ENCODE peak calls at places on chromosomes 3 and 15, in seven cellular contexts. Y is CD8-positive, alpha-beta T cell; Z is transverse colon; J is lower lobe of right lung; F is lung; U is astrocyte; E is effector memory CD4-positive, alpha-beta T cell. W is an unnamed sample.

GRCh38 chr3:190562866-190563525 is 49.1 kb downstream of the IL1RAP start:
- DNase-seq in U (peak; percentile 93), F (no peak), Y (no peak), J (no peak), E (no peak), Z (no peak), W (no peak)

GRCh38 chr3:52268036-52268435 is 10.4 kb downstream of the WDR82 start:
- DNase-seq in J (no peak), F (no peak), E (peak; percentile 45), Z (no peak), Y (no peak), U (no peak), W (no peak)

GRCh38 chr15:36331531-36332275 is 247.7 kb upstream of the CDIN1 start:
- DNase-seq in F (no peak), E (no peak), J (no peak), U (peak; percentile 26), Y (no peak), Z (no peak), W (no peak)

GRCh38 chr3:49733551-49733950 is 9.8 kb upstream of the GMPPB start:
- DNase-seq in Z (no peak), J (no peak), Y (no peak), E (no peak), F (no peak), U (no peak), W (no peak)

GRCh38 chr15:88399021-88399685 is 68.0 kb downstream of the MRPL46 start:
- DNase-seq in U (no peak), Z (no peak), J (no peak), F (no peak), E (no peak), Y (no peak), W (no peak)

GRCh38 chr3:179811321-179812095 is 158.7 kb downstream of the USP13 start:
- DNase-seq in E (no peak), Y (no peak), J (no peak), Z (peak; percentile 12), U (peak; percentile 83), F (peak; percentile 51), W (no peak)

GRCh38 chr3:194817592-194818325 is 132.1 kb downstream of the FAM43A start:
- DNase-seq in F (no peak), E (no peak), Y (no peak), U (no peak), J (no peak), Z (no peak), W (no peak)

GRCh38 chr3:29922990-29923746 is 642.3 kb downstream of the RBMS3 start:
- DNase-seq in Z (peak; percentile 7), E (no peak), U (peak; percentile 91), F (no peak), J (no peak), Y (no peak), W (no peak)

GRCh38 chr15:94164202-94164807 is 67.1 kb upstream of the MCTP2 start:
- DNase-seq in U (no peak), J (no peak), F (peak; percentile 53), Y (peak; percentile 71), E (peak; percentile 7), Z (peak; percentile 63), W (peak; percentile 17)

GRCh38 chr3:157247391-157247790 is 87.4 kb upstream of the CCNL1 start:
- DNase-seq in E (no peak), U (no peak), Z (no peak), J (no peak), Y (no peak), F (no peak), W (no peak)

GRCh38 chr3:122030381-122031122 is 8.5 kb upstream of the ILDR1 start:
- DNase-seq in E (no peak), Y (no peak), U (peak; percentile 35), J (no peak), Z (no peak), F (no peak), W (no peak)

DNA sequence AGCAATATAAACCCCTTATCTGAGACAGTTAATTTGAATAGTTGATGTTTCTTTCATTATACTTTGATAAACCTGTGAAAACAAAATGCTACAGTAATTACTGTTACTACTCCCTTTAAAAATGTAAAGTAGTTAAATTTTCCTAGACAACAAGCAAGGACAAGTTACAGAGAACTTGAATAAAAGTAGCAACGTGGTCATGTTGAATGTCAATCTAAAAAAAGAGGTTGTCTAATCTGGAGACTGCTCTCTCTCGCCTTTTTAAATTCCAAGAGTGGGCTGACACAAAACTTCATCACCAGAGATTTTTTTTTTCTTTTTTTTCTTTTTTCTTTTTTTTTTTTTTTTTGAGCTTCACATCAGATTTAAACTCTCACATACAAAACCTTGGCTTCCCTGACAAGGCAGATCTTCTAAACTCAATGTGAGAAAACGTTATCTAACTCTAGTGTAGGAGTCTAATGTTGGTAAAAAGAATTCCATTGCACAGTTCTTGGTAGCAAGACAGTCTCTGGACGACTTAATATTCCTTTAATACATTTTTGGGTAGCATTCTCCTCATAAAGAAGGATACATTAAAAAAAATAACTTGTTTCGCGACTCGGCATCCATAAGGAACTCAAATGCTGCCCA is 4.1 kb downstream of the FOXP1 start:
- DNase-seq in J (no peak), E (no peak), Z (no peak), F (no peak), Y (no peak), U (peak; percentile 14), W (no peak)
- H3K4me3 ChIP-seq in J (peak overlapping the region; percentile 85), E (no peak overlapping the region), Z (peak overlapping the region; percentile 66), F (no peak overlapping the region), Y (no peak overlapping the region), U (peak overlapping the region; percentile 86), W (peak overlapping the region; percentile 76)

GRCh38 chr15:74128785-74129350 is 1.5 kb upstream of the ISLR2 start:
- DNase-seq in Z (no peak), E (no peak), F (no peak), Y (no peak), U (no peak), J (no peak), W (no peak)

GRCh38 chr15:74127255-74127953 is 3.0 kb upstream of the ISLR2 start:
- DNase-seq in E (peak; percentile 51), U (peak; percentile 58), Z (peak; percentile 87), J (peak; percentile 90), Y (peak; percentile 94), F (peak; percentile 85), W (peak; percentile 73)

GRCh38 chr15:74129411-74130088 is 836 bp upstream of the ISLR2 start:
- DNase-seq in E (no peak), F (no peak), Y (no peak), U (no peak), J (no peak), Z (no peak), W (no peak)

GRCh38 chr15:74130089-74130848 is at the start of gene ISLR2:
- DNase-seq in Y (no peak), J (no peak), Z (no peak), E (no peak), U (no peak), F (no peak), W (no peak)

DNA sequence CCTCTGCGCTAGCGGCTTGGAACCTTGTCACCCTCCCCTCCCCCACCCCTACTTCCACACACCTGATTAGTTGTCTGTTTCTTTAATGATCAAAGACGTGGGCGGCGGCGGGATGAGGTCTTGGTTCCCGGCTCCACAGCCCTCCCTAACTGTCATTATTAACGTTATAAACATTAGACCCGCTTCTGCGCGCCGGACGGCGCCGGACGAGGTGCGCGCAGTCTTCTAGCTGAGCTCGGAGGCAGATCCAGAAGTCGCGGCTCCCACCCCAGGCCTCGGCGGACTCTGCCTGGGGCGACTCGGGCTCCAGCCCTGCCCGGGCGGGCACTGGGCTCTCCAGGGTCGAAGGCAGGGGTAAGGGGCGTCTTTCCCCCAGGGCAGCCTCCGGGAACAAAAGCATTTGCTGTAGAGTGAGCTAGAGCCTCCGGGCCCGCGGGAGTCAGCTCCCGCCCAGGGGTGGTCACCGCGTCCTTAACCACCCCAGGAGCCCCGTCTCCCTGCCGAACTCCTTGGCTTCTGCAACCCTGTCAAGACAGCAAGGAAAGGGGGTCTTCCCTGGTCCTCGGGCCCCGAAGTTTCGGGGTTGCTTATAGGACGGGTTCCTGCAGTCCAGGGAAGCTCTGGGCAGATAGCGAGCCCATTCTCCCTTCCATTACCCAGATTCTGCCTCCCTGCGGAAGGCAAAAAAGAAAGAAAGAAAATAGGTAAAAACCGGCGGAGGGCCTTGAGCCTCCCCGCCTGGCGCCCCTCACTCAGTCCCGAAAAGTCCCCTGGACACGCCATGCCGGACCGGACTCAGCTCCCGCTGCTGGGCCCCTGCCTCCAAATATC is 2.2 kb upstream of the ISLR2 start:
- DNase-seq in F (no peak), J (no peak), U (no peak), Y (no peak), E (no peak), Z (no peak), W (no peak)
- H3K27ac ChIP-seq in F (no peak overlapping the region), J (no peak overlapping the region), U (no peak overlapping the region), Y (no peak overlapping the region), E (no peak overlapping the region), Z (no peak overlapping the region), W (no peak overlapping the region)

GRCh38 chr15:31013863-31014607 is 22.6 kb upstream of the MTMR10 start:
- DNase-seq in Y (no peak), J (no peak), Z (no peak), E (no peak), U (no peak), F (no peak), W (no peak)

GRCh38 chr15:31010036-31010435 is 18.6 kb upstream of the MTMR10 start:
- DNase-seq in U (no peak), Z (no peak), Y (no peak), F (no peak), E (no peak), J (no peak), W (no peak)

GRCh38 chr15:31016446-31016915 is 25.1 kb upstream of the MTMR10 start:
- DNase-seq in U (peak; percentile 89), E (no peak), Z (no peak), J (no peak), Y (no peak), F (no peak), W (no peak)

GRCh38 chr15:31014608-31014925 is 23.1 kb upstream of the MTMR10 start:
- DNase-seq in U (no peak), J (no peak), F (no peak), E (no peak), Y (no peak), Z (no peak), W (no peak)

GRCh38 chr15:31012455-31012854 is 21.0 kb upstream of the MTMR10 start:
- DNase-seq in F (no peak), J (no peak), E (no peak), Y (no peak), U (no peak), Z (no peak), W (no peak)
- H3K4me1 ChIP-seq in F (no peaks in the 10 kb centered on the region), J (peaks cover 8% of the 10 kb centered on the region), E (no peaks in the 10 kb centered on the region), Y (peaks cover 16% of the 10 kb centered on the region), U (no peaks in the 10 kb centered on the region), Z (no peaks in the 10 kb centered on the region), W (no peaks in the 10 kb centered on the region)

GRCh38 chr3:172595648-172596393 is 72.6 kb upstream of the TNFSF10 start:
- DNase-seq in E (no peak), Z (peak; percentile 32), Y (no peak), U (peak; percentile 23), F (peak; percentile 33), J (no peak), W (peak; percentile 64)
- H3K4me3 ChIP-seq in E (peak overlapping the region; percentile 47), Z (peak overlapping the region; percentile 19), Y (peak overlapping the region; percentile 12), U (no peak overlapping the region), F (no peak overlapping the region), J (peak overlapping the region; percentile 37), W (peak overlapping the region; percentile 80)

GRCh38 chr3:57972421-57973111 is 35.7 kb upstream of the FLNB start:
- DNase-seq in Z (peak; percentile 87), J (no peak), U (no peak), F (no peak), Y (no peak), E (no peak), W (no peak)
- H3K27ac ChIP-seq in Z (peak overlapping the region; percentile 91), J (no peak overlapping the region), U (peak overlapping the region; percentile 20), F (no peak overlapping the region), Y (no peak overlapping the region), E (no peak overlapping the region), W (no peak overlapping the region)